ENCODE peak calls at places on chromosomes 7 and 10, in seven cellular contexts. S is Calu3, X is left ventricle myocardium superior, A is HCT116, N is ureter, R is fibroblast of the conjunctiva, V is C1 segment of cervical spinal cord. B is an unnamed sample.

GRCh38 chr7:143126146-143126545 is 5.7 kb upstream of the PIP start:
- DNase-seq in S (no peak), X (no peak), A (no peak), N (no peak), R (peak; percentile 65), V (no peak), B (no peak)

GRCh38 chr7:94043299-94043698 is 39.1 kb upstream of the BET1 start:
- DNase-seq in S (no peak), X (no peak), A (no peak), N (no peak), R (no peak), V (no peak), B (no peak)

GRCh38 chr7:116541951-116542350 is 17.1 kb downstream of the CAV1 start:
- DNase-seq in S (no peak), X (no peak), A (no peak), N (no peak), R (no peak), V (no peak), B (no peak)

GRCh38 chr7:142855756-142856564 is 1.1 kb downstream of the EPHB6 start:
- DNase-seq in S (no peak), X (peak; percentile 62), A (no peak), N (peak; percentile 82), R (peak; percentile 68), V (no peak), B (no peak)

GRCh38 chr10:8462565-8462964 is 408.1 kb downstream of the GATA3 start:
- DNase-seq in S (no peak), X (no peak), A (no peak), N (no peak), R (no peak), V (no peak), B (no peak)

GRCh38 chr7:17256375-17256774 is 42.1 kb upstream of the AHR start:
- DNase-seq in S (no peak), X (no peak), A (no peak), N (no peak), R (no peak), V (no peak), B (no peak)

GRCh38 chr7:130144632-130145171 is 60.5 kb downstream of the TMEM209 start:
- DNase-seq in S (peak; percentile 43), X (no peak), A (peak; percentile 24), N (no peak), R (no peak), V (no peak), B (no peak)

GRCh38 chr7:110502893-110503465 is 587.9 kb upstream of the LRRN3 start:
- DNase-seq in S (no peak), X (no peak), A (no peak), N (no peak), R (no peak), V (no peak), B (no peak)

GRCh38 chr10:124180947-124181549 is 87.7 kb upstream of the CHST15 start:
- DNase-seq in S (no peak), X (no peak), A (no peak), N (peak; percentile 29), R (no peak), V (no peak), B (no peak)

GRCh38 chr7:152477079-152477478 is 41.3 kb upstream of the KMT2C start:
- DNase-seq in S (no peak), X (no peak), A (no peak), N (no peak), R (no peak), V (no peak), B (no peak)

GRCh38 chr10:12350167-12350872 is 973 bp downstream of the CAMK1D start:
- DNase-seq in S (no peak), X (peak; percentile 58), A (no peak), N (peak; percentile 61), R (no peak), V (no peak), B (peak; percentile 30)

GRCh38 chr7:105353752-105354328 is 34.9 kb downstream of the SRPK2 start:
- DNase-seq in S (no peak), X (peak; percentile 60), A (no peak), N (no peak), R (peak; percentile 13), V (no peak), B (no peak)

GRCh38 chr10:533611-534566 is 155.6 kb downstream of the DIP2C start:
- DNase-seq in S (no peak), X (no peak), A (no peak), N (no peak), R (no peak), V (no peak), B (no peak)

GRCh38 chr10:45409782-45410181 is 35.8 kb downstream of the ALOX5 start:
- DNase-seq in S (no peak), X (no peak), A (no peak), N (no peak), R (no peak), V (no peak), B (no peak)

GRCh38 chr10:61606971-61607907 is 55.5 kb upstream of the CABCOCO1 start:
- DNase-seq in S (no peak), X (no peak), A (peak; percentile 19), N (no peak), R (no peak), V (no peak), B (no peak)

GRCh38 chr7:107563072-107563760 is 504 bp downstream of the COG5 start:
- DNase-seq in S (no peak), X (no peak), A (peak; percentile 44), N (no peak), R (no peak), V (no peak), B (peak; percentile 51)

GRCh38 chr7:145009866-145010265 is 174.0 kb upstream of the TPK1 start:
- DNase-seq in S (no peak), X (no peak), A (no peak), N (no peak), R (no peak), V (no peak), B (no peak)

GRCh38 chr10:45080321-45080720 is 79.6 kb downstream of the ZNF22 start:
- DNase-seq in S (no peak), X (no peak), A (no peak), N (no peak), R (no peak), V (no peak), B (no peak)

GRCh38 chr10:7193369-7193768 is 217.5 kb downstream of the SFMBT2 start:
- DNase-seq in S (no peak), X (no peak), A (no peak), N (no peak), R (no peak), V (no peak), B (no peak)

GRCh38 chr10:102919237-102919959 is 1.3 kb downstream of the CNNM2 start:
- DNase-seq in S (peak; percentile 11), X (peak; percentile 36), A (no peak), N (no peak), R (no peak), V (no peak), B (no peak)

GRCh38 chr10:122515588-122516231 is 44.8 kb upstream of the DMBT1 start:
- DNase-seq in S (no peak), X (peak; percentile 56), A (no peak), N (no peak), R (no peak), V (no peak), B (no peak)

GRCh38 chr7:139095194-139095659 is 14.3 kb downstream of the ZC3HAV1 start:
- DNase-seq in S (no peak), X (no peak), A (no peak), N (peak; percentile 53), R (no peak), V (no peak), B (peak; percentile 63)

B was measured in effector CD8-positive, alpha-beta T cell.